ENCODE peak calls at places on chromosome 4, in five cellular contexts. G, E, A, V and R are unnamed samples.

GRCh38 chr4:100086766-100087431 is 103.4 kb downstream of the DDIT4L start:
- DNase-seq in G (no peak), E (no peak), A (peak), V (no peak), R (peak)

GRCh38 chr4:113141901-113142346 is 92.5 kb downstream of the ANK2 start:
- DNase-seq in G (no peak), E (no peak), A (no peak), V (peak), R (no peak)

GRCh38 chr4:15677507-15677988 is 4.1 kb upstream of the FAM200B start:
- DNase-seq in G (peak), E (no peak), A (no peak), V (peak), R (no peak)

GRCh38 chr4:71980976-71981375 is 50.8 kb upstream of the NPFFR2 start:
- DNase-seq in G (no peak), E (no peak), A (no peak), V (no peak), R (no peak)

GRCh38 chr4:38140643-38141203 is 180.5 kb downstream of the PTTG2 start:
- DNase-seq in G (no peak), E (no peak), A (no peak), V (no peak), R (no peak)

GRCh38 chr4:175536852-175537453 is 275.1 kb downstream of the GPM6A start:
- DNase-seq in G (peak), E (peak), A (no peak), V (peak), R (peak)

GRCh38 chr4:142405021-142405991 is 440.8 kb downstream of the INPP4B start:
- DNase-seq in G (peak), E (peak), A (peak), V (peak), R (no peak)

GRCh38 chr4:5757536-5757935 is 46.5 kb downstream of the EVC start:
- DNase-seq in G (no peak), E (no peak), A (no peak), V (no peak), R (no peak)

GRCh38 chr4:142406051-142406549 is 440.0 kb downstream of the INPP4B start:
- DNase-seq in G (peak), E (no peak), A (peak), V (no peak), R (no peak)

GRCh38 chr4:118829107-118829506 is 6.8 kb downstream of the SEC24D start:
- DNase-seq in G (no peak), E (no peak), A (no peak), V (no peak), R (no peak)

GRCh38 chr4:150725957-150726523 is 144.1 kb downstream of the MAB21L2 start:
- DNase-seq in G (no peak), E (no peak), A (no peak), V (no peak), R (no peak)

GRCh38 chr4:113979157-113979972 is at the start of gene ARSJ:
- DNase-seq in G (peak), E (peak), A (peak), V (peak), R (peak)

GRCh38 chr4:16443504-16444088 is 217.3 kb upstream of the TAPT1 start:
- DNase-seq in G (peak), E (peak), A (no peak), V (peak), R (no peak)

GRCh38 chr4:36719425-36719824 is 438.0 kb downstream of the DTHD1 start:
- DNase-seq in G (peak), E (no peak), A (no peak), V (no peak), R (no peak)

GRCh38 chr4:103075435-103075893 is 1.1 kb downstream of the SLC9B2 start:
- DNase-seq in G (no peak), E (no peak), A (no peak), V (peak), R (no peak)

GRCh38 chr4:128354205-128354821 is 66.7 kb upstream of the PGRMC2 start:
- DNase-seq in G (peak), E (peak), A (no peak), V (peak), R (no peak)

GRCh38 chr4:99749445-99750391 is 66.9 kb upstream of the DAPP1 start:
- DNase-seq in G (no peak), E (no peak), A (no peak), V (no peak), R (no peak)

GRCh38 chr4:20248155-20248558 is 3.5 kb upstream of the SLIT2 start:
- DNase-seq in G (peak), E (peak), A (no peak), V (peak), R (no peak)

GRCh38 chr4:71130827-71131603 is 137.6 kb downstream of the DCK start:
- DNase-seq in G (peak), E (no peak), A (no peak), V (peak), R (no peak)

GRCh38 chr4:15186826-15187225 is 184.5 kb downstream of the CPEB2 start:
- DNase-seq in G (no peak), E (no peak), A (no peak), V (no peak), R (no peak)

GRCh38 chr4:122874194-122874593 is 47.6 kb downstream of the FGF2 start:
- DNase-seq in G (peak), E (no peak), A (no peak), V (peak), R (no peak)

GRCh38 chr4:157372154-157372553 is 151.6 kb downstream of the GRIA2 start:
- DNase-seq in G (no peak), E (no peak), A (no peak), V (no peak), R (no peak)

GRCh38 chr4:120718979-120719566 is 203.5 kb downstream of the PRDM5 start:
- DNase-seq in G (peak), E (no peak), A (peak), V (peak), R (no peak)

GRCh38 chr4:89172865-89173264 is 61.5 kb downstream of the TIGD2 start:
- DNase-seq in G (peak), E (no peak), A (no peak), V (no peak), R (no peak)

GRCh38 chr4:128869801-128870509 is 60.5 kb downstream of the JADE1 start:
- DNase-seq in G (no peak), E (no peak), A (no peak), V (peak), R (no peak)

GRCh38 chr4:14868426-14868825 is 133.9 kb upstream of the CPEB2 start:
- DNase-seq in G (no peak), E (no peak), A (no peak), V (no peak), R (no peak)

GRCh38 chr4:13289391-13289790 is 194.7 kb downstream of the RAB28 start:
- DNase-seq in G (no peak), E (no peak), A (no peak), V (peak), R (no peak)

GRCh38 chr4:109994415-109994827 is 81.7 kb downstream of the EGF start:
- DNase-seq in G (no peak), E (no peak), A (no peak), V (no peak), R (no peak)

GRCh38 chr4:140483445-140483844 is 14.6 kb downstream of the MGAT4D start:
- DNase-seq in G (no peak), E (no peak), A (no peak), V (no peak), R (no peak)

GRCh38 chr4:113051361-113051760 is 1.9 kb downstream of the ANK2 start:
- DNase-seq in G (no peak), E (no peak), A (no peak), V (no peak), R (no peak)

GRCh38 chr4:174218127-174218790 is 65.2 kb downstream of the FBXO8 start:
- DNase-seq in G (peak), E (peak), A (no peak), V (no peak), R (no peak)

GRCh38 chr4:174215936-174216699 is 67.3 kb downstream of the FBXO8 start:
- DNase-seq in G (peak), E (peak), A (no peak), V (no peak), R (no peak)

GRCh38 chr4:174217273-174218126 is 66.0 kb downstream of the FBXO8 start:
- DNase-seq in G (peak), E (peak), A (no peak), V (peak), R (no peak)

GRCh38 chr4:174215055-174215454 is 68.4 kb downstream of the FBXO8 start:
- DNase-seq in G (no peak), E (no peak), A (no peak), V (no peak), R (no peak)

GRCh38 chr4:174216935-174217272 is 66.6 kb downstream of the FBXO8 start:
- DNase-seq in G (no peak), E (peak), A (no peak), V (no peak), R (no peak)
- H2BK15ac ChIP-seq in G (no peak), E (peak), A (no peak), V (no peak), R (no peak)

DNA sequence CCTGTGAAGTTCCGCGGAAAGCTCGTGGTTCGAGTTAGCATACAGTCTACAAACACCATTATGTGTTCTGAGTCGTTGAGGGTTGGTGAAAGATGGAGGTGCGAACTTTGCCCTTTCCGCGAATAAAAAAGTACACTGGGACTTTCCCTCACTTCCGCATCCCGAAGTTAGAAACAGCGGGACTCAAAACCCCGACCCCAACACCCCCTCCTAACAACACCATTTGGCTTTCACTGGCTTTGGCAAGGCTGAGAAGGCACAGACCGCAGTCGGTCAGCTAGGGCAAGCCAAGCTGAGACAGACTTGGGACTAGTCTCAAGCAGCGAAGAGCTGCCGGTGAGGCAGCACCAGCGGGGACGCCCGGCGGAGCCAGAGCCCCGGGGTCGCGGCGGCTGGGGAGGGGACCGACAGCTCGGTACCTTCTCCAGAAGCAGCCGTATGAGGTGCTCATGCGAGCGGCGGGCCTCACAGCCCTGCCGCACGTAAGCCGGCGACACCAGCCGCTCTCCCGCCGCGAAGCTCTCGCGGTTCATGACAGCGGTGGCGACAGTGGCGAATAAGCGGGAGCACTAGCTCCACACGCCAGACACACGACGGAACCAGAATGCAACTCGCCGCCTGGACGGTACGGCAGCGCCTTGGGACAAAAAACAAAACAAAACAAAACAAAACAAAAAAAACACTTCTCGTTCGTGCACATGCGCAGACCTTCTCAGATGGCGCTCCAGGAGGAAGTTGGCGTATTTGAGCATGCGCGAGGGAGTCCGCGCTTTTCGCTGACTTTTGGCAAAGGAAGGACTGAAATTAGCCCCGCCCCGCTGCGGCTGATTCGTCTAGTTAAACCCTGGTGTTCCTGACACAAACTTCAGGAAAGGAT is at the start of gene SEPSECS:
- DNase-seq in G (peak), E (peak), A (peak), V (peak), R (peak)
- H2BK120ac ChIP-seq in G (no peak), E (no peak), A (no peak), V (peak), R (no peak)

GRCh38 chr4:153222790-153223417 is 18.7 kb downstream of the TRIM2 start:
- DNase-seq in G (peak), E (no peak), A (peak), V (peak), R (peak)
- H2BK15ac ChIP-seq in G (no peak), E (no peak), A (no peak), V (peak), R (peak)

GRCh38 chr4:168803727-168804126 is 206.3 kb downstream of the CBR4 start:
- DNase-seq in G (peak), E (no peak), A (peak), V (peak), R (no peak)
- H2BK120ac ChIP-seq in G (no peak), E (no peak), A (no peak), V (peak), R (no peak)

GRCh38 chr4:169225058-169225751 is 45.6 kb downstream of the SH3RF1 start:
- DNase-seq in G (peak), E (no peak), A (no peak), V (peak), R (no peak)
- H2BK15ac ChIP-seq in G (no peak), E (no peak), A (no peak), V (peak), R (no peak)

DNA sequence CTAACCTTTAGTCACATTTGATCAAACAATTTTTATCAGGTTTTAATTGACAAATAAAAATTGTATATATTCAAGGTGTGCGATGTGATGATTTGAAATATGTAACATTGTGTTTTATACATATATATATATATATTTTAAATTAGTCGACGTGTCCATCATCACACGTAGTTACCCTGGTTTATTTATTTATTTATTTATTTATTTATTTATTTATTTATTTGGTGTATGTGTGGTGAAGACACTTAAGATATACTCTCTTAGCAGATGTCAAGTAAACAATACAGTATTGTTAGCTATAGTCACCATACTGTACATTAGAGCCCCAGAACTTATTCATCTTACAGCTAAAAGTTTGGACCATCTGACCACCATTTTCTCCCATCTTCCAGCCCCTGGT is 224.9 kb upstream of the HHIP start:
- DNase-seq in G (no peak), E (no peak), A (no peak), V (no peak), R (no peak)
- H2BK120ac ChIP-seq in G (no peak), E (no peak), A (no peak), V (no peak), R (no peak)

GRCh38 chr4:1984406-1985191 is 24.2 kb downstream of the NELFA start:
- DNase-seq in G (no peak), E (no peak), A (no peak), V (no peak), R (no peak)
- H2BK15ac ChIP-seq in G (no peak), E (no peak), A (no peak), V (no peak), R (no peak)

GRCh38 chr4:173371292-173372192 is 788 bp downstream of the SAP30 start:
- DNase-seq in G (peak), E (peak), A (peak), V (peak), R (no peak)
- H2BK120ac ChIP-seq in G (no peak), E (no peak), A (no peak), V (peak), R (no peak)